ENCODE peak calls at places on chromosomes 2 and 18, in four cellular contexts. One of them, this sample, is unnamed.

GRCh38 chr2:152594022-152594712 is 123.1 kb downstream of the PRPF40A start:
- DNase-seq in NCI-H1436: no peak
- DNase-seq in HCEC 1CT: no peak
- DNase-seq in GM12891: peak; percentile 29
- DNase-seq in this sample: peak; percentile 58

GRCh38 chr2:60945341-60945740 is 64.0 kb downstream of the REL start:
- DNase-seq in NCI-H1436: no peak
- DNase-seq in HCEC 1CT: no peak
- DNase-seq in GM12891: no peak
- DNase-seq in this sample: no peak

GRCh38 chr2:100283724-100284501 is 38.4 kb downstream of the LONRF2 start:
- DNase-seq in NCI-H1436: no peak
- DNase-seq in HCEC 1CT: no peak
- DNase-seq in GM12891: no peak
- DNase-seq in this sample: no peak

GRCh38 chr2:1593371-1594205 is 150.7 kb downstream of the PXDN start:
- DNase-seq in NCI-H1436: no peak
- DNase-seq in HCEC 1CT: peak; percentile 85
- DNase-seq in GM12891: no peak
- DNase-seq in this sample: no peak

GRCh38 chr2:55123851-55124269 is 73.6 kb upstream of the RTN4 start:
- DNase-seq in NCI-H1436: no peak
- DNase-seq in HCEC 1CT: no peak
- DNase-seq in GM12891: no peak
- DNase-seq in this sample: no peak

GRCh38 chr2:33013684-33014110 is 66.9 kb downstream of the LTBP1 start:
- DNase-seq in NCI-H1436: no peak
- DNase-seq in HCEC 1CT: no peak
- DNase-seq in GM12891: no peak
- DNase-seq in this sample: no peak

GRCh38 chr18:76380791-76381405 is 114.1 kb downstream of the ZNF516 start:
- DNase-seq in NCI-H1436: no peak
- DNase-seq in HCEC 1CT: no peak
- DNase-seq in GM12891: no peak
- DNase-seq in this sample: no peak

GRCh38 chr2:106098081-106098480 is 96.0 kb downstream of the UXS1 start:
- DNase-seq in NCI-H1436: no peak
- DNase-seq in HCEC 1CT: peak; percentile 18
- DNase-seq in GM12891: no peak
- DNase-seq in this sample: no peak

GRCh38 chr2:217512259-217512658 is 490.5 kb downstream of the TNS1 start:
- DNase-seq in NCI-H1436: no peak
- DNase-seq in HCEC 1CT: peak; percentile 27
- DNase-seq in GM12891: no peak
- DNase-seq in this sample: no peak

GRCh38 chr2:204436267-204436666 is 109.0 kb upstream of the PARD3B start:
- DNase-seq in NCI-H1436: no peak
- DNase-seq in HCEC 1CT: peak; percentile 3
- DNase-seq in GM12891: no peak
- DNase-seq in this sample: no peak

GRCh38 chr2:218716070-218716469 is 5.4 kb downstream of the TTLL4 start:
- DNase-seq in NCI-H1436: no peak
- DNase-seq in HCEC 1CT: peak; percentile 66
- DNase-seq in GM12891: no peak
- DNase-seq in this sample: no peak

GRCh38 chr2:121977326-121977725 is 221.9 kb downstream of the TSN start:
- DNase-seq in NCI-H1436: no peak
- DNase-seq in HCEC 1CT: no peak
- DNase-seq in GM12891: no peak
- DNase-seq in this sample: no peak

GRCh38 chr2:10478916-10479315 is 30.8 kb upstream of the ODC1 start:
- DNase-seq in NCI-H1436: no peak
- DNase-seq in HCEC 1CT: no peak
- DNase-seq in GM12891: no peak
- DNase-seq in this sample: no peak

GRCh38 chr2:19021721-19022120 is 336.7 kb downstream of the OSR1 start:
- DNase-seq in NCI-H1436: no peak
- DNase-seq in HCEC 1CT: peak; percentile 52
- DNase-seq in GM12891: no peak
- DNase-seq in this sample: no peak

GRCh38 chr2:237139123-237139675 is 53.5 kb downstream of the COPS8 start:
- DNase-seq in NCI-H1436: no peak
- DNase-seq in HCEC 1CT: no peak
- DNase-seq in GM12891: no peak
- DNase-seq in this sample: no peak

GRCh38 chr2:200308421-200309295 is 2.2 kb downstream of the SPATS2L start:
- DNase-seq in NCI-H1436: no peak
- DNase-seq in HCEC 1CT: peak; percentile 58
- DNase-seq in GM12891: no peak
- DNase-seq in this sample: no peak

GRCh38 chr2:44016282-44016681 is 20.5 kb upstream of the LRPPRC start:
- DNase-seq in NCI-H1436: no peak
- DNase-seq in HCEC 1CT: peak; percentile 10
- DNase-seq in GM12891: no peak
- DNase-seq in this sample: peak; percentile 19

GRCh38 chr2:151671198-151671597 is 63.1 kb downstream of the NEB start:
- DNase-seq in NCI-H1436: no peak
- DNase-seq in HCEC 1CT: no peak
- DNase-seq in GM12891: no peak
- DNase-seq in this sample: no peak

GRCh38 chr2:4151521-4151920 is 448.1 kb downstream of the DCDC2C start:
- DNase-seq in NCI-H1436: no peak
- DNase-seq in HCEC 1CT: no peak
- DNase-seq in GM12891: no peak
- DNase-seq in this sample: no peak

GRCh38 chr2:240788482-240788881 is 31.5 kb downstream of the KIF1A start:
- DNase-seq in NCI-H1436: no peak
- DNase-seq in HCEC 1CT: no peak
- DNase-seq in GM12891: no peak
- DNase-seq in this sample: no peak

GRCh38 chr2:62208758-62209114 is 12.8 kb downstream of the B3GNT2 start:
- DNase-seq in NCI-H1436: no peak
- DNase-seq in HCEC 1CT: no peak
- DNase-seq in GM12891: no peak
- DNase-seq in this sample: no peak

GRCh38 chr2:175282300-175282699 is 100.8 kb upstream of the ATP5MC3 start:
- DNase-seq in NCI-H1436: peak; percentile 81
- DNase-seq in HCEC 1CT: peak; percentile 54
- DNase-seq in GM12891: peak; percentile 15
- DNase-seq in this sample: peak; percentile 22

GRCh38 chr2:80303006-80303741 is 1.4 kb downstream of the LRRTM1 start:
- DNase-seq in NCI-H1436: no peak
- DNase-seq in HCEC 1CT: no peak
- DNase-seq in GM12891: no peak
- DNase-seq in this sample: no peak

GRCh38 chr2:120653026-120653425 is 82.6 kb upstream of the GLI2 start:
- DNase-seq in NCI-H1436: no peak
- DNase-seq in HCEC 1CT: peak; percentile 15
- DNase-seq in GM12891: no peak
- DNase-seq in this sample: no peak

GRCh38 chr2:201964631-201965206 is 68.9 kb upstream of the FZD7 start:
- DNase-seq in NCI-H1436: no peak
- DNase-seq in HCEC 1CT: no peak
- DNase-seq in GM12891: no peak
- DNase-seq in this sample: no peak

GRCh38 chr2:235936493-235936892 is 231.7 kb downstream of the GBX2 start:
- DNase-seq in NCI-H1436: no peak
- DNase-seq in HCEC 1CT: no peak
- DNase-seq in GM12891: no peak
- DNase-seq in this sample: no peak

GRCh38 chr2:209390839-209391238 is 33.0 kb upstream of the MAP2 start:
- DNase-seq in NCI-H1436: no peak
- DNase-seq in HCEC 1CT: no peak
- DNase-seq in GM12891: no peak
- DNase-seq in this sample: no peak

GRCh38 chr2:226495466-226496161 is 304.0 kb downstream of the IRS1 start:
- DNase-seq in NCI-H1436: no peak
- DNase-seq in HCEC 1CT: no peak
- DNase-seq in GM12891: no peak
- DNase-seq in this sample: no peak

GRCh38 chr2:66430906-66431619 is 3.9 kb upstream of the MEIS1 start:
- DNase-seq in NCI-H1436: no peak
- DNase-seq in HCEC 1CT: no peak
- DNase-seq in GM12891: no peak
- DNase-seq in this sample: no peak

GRCh38 chr2:11858883-11859282 is 112.5 kb downstream of the LPIN1 start:
- DNase-seq in NCI-H1436: no peak
- DNase-seq in HCEC 1CT: no peak
- DNase-seq in GM12891: no peak
- DNase-seq in this sample: no peak

GRCh38 chr2:54632733-54633692 is 90.4 kb upstream of the EML6 start:
- DNase-seq in NCI-H1436: no peak
- DNase-seq in HCEC 1CT: peak; percentile 55
- DNase-seq in GM12891: no peak
- DNase-seq in this sample: no peak

This sample was measured in B cell.